ENCODE peak calls at places on chromosomes 7 and 10, in six cellular contexts. S is fibroblast of lung, U is heart left ventricle, L is tibial nerve, E is astrocyte, C is HAP-1. J is an unnamed sample. For H3K27me3 and H3K9me3, the result is how much of the 10 kb centered on the place peaks cover.

GRCh38 chr10:112951349-112952281 is 1.6 kb downstream of the TCF7L2 start:
- DNase-seq in S (peak), U (peak), L (peak), E (peak), C (peak), J (peak)

GRCh38 chr10:34467902-34468301 is 347.2 kb downstream of the PARD3 start:
- DNase-seq in S (no peak), U (no peak), L (no peak), E (no peak), C (no peak), J (no peak)

GRCh38 chr10:63759335-63759734 is 238.1 kb downstream of the REEP3 start:
- DNase-seq in S (no peak), U (no peak), L (no peak), E (no peak), C (no peak), J (no peak)

GRCh38 chr7:70569335-70569819 is 562.6 kb upstream of the GALNT17 start:
- DNase-seq in S (no peak), U (no peak), L (no peak), E (peak), C (no peak), J (no peak)

GRCh38 chr10:17235136-17235535 is 7.1 kb downstream of the VIM start:
- DNase-seq in S (no peak), U (no peak), L (no peak), E (no peak), C (peak), J (no peak)

GRCh38 chr10:114258274-114258840 is 19.3 kb downstream of the VWA2 start:
- DNase-seq in S (peak), U (no peak), L (no peak), E (no peak), C (no peak), J (no peak)

GRCh38 chr7:89837515-89837914 is 316.8 kb upstream of the STEAP1 start:
- DNase-seq in S (peak), U (no peak), L (no peak), E (peak), C (no peak), J (peak)

GRCh38 chr10:60388709-60389241 is 900 bp downstream of the ANK3 start:
- DNase-seq in S (no peak), U (no peak), L (no peak), E (no peak), C (no peak), J (no peak)

GRCh38 chr10:87562750-87563149 is 58.1 kb downstream of the MINPP1 start:
- DNase-seq in S (no peak), U (no peak), L (no peak), E (no peak), C (no peak), J (no peak)

GRCh38 chr10:133405844-133406527 is 12.0 kb downstream of the MTG1 start:
- DNase-seq in S (no peak), U (no peak), L (no peak), E (peak), C (no peak), J (no peak)

GRCh38 chr10:88994034-88994433 is 3.4 kb downstream of the FAS start:
- DNase-seq in S (peak), U (no peak), L (no peak), E (peak), C (no peak), J (no peak)

GRCh38 chr7:102842284-102842683 is 70.5 kb upstream of the LRRC17 start:
- DNase-seq in S (no peak), U (no peak), L (no peak), E (peak), C (no peak), J (no peak)

GRCh38 chr10:72697711-72698110 is 5.8 kb downstream of the MCU start:
- DNase-seq in S (no peak), U (no peak), L (no peak), E (no peak), C (no peak), J (peak)

GRCh38 chr7:94251-94801 is 98.0 kb upstream of the FAM20C start:
- DNase-seq in S (no peak), U (no peak), L (no peak), E (no peak), C (no peak), J (no peak)

GRCh38 chr7:107387573-107388219 is 82.2 kb upstream of the GPR22 start:
- DNase-seq in S (peak), U (no peak), L (no peak), E (peak), C (no peak), J (peak)

GRCh38 chr10:3775671-3776551 is 9.1 kb downstream of the KLF6 start:
- DNase-seq in S (peak), U (no peak), L (no peak), E (peak), C (no peak), J (peak)

GRCh38 chr7:106304575-106304974 is 19.8 kb upstream of the NAMPT start:
- DNase-seq in S (no peak), U (no peak), L (no peak), E (no peak), C (no peak), J (no peak)

GRCh38 chr7:30559566-30559965 is 35.1 kb upstream of the GARS1 start:
- DNase-seq in S (no peak), U (no peak), L (no peak), E (no peak), C (no peak), J (no peak)

GRCh38 chr7:93378131-93378530 is 146.0 kb downstream of the VPS50 start:
- DNase-seq in S (no peak), U (no peak), L (no peak), E (no peak), C (no peak), J (no peak)

GRCh38 chr7:26153823-26154783 is 2.1 kb downstream of the NFE2L3 start:
- DNase-seq in S (peak), U (peak), L (no peak), E (peak), C (peak), J (peak)

GRCh38 chr7:140506788-140507464 is 27.6 kb upstream of the MKRN1 start:
- DNase-seq in S (peak), U (peak), L (no peak), E (peak), C (no peak), J (peak)

GRCh38 chr7:132765861-132766260 is 189.6 kb upstream of the PLXNA4 start:
- DNase-seq in S (no peak), U (no peak), L (no peak), E (no peak), C (no peak), J (no peak)

GRCh38 chr10:33498354-33498753 is 163.9 kb upstream of the NRP1 start:
- DNase-seq in S (no peak), U (no peak), L (no peak), E (no peak), C (no peak), J (no peak)

GRCh38 chr10:98371421-98371820 is 43.6 kb downstream of the PYROXD2 start:
- DNase-seq in S (no peak), U (no peak), L (no peak), E (no peak), C (no peak), J (no peak)

GRCh38 chr7:141074997-141075396 is 1.1 kb downstream of the TMEM178B start:
- DNase-seq in S (no peak), U (no peak), L (no peak), E (no peak), C (no peak), J (no peak)

GRCh38 chr10:17533731-17534130 is 79.3 kb upstream of the ST8SIA6 start:
- DNase-seq in S (peak), U (no peak), L (no peak), E (peak), C (no peak), J (no peak)

GRCh38 chr10:326894-327635 is 191.8 kb downstream of the ZMYND11 start:
- DNase-seq in S (no peak), U (no peak), L (no peak), E (no peak), C (no peak), J (no peak)

GRCh38 chr10:331186-331585 is 195.9 kb downstream of the ZMYND11 start:
- DNase-seq in S (no peak), U (no peak), L (no peak), E (no peak), C (no peak), J (no peak)

GRCh38 chr10:326350-326749 is 191.1 kb downstream of the ZMYND11 start:
- DNase-seq in S (no peak), U (no peak), L (no peak), E (no peak), C (no peak), J (no peak)

GRCh38 chr10:327889-328809 is 192.9 kb downstream of the ZMYND11 start:
- DNase-seq in S (peak), U (no peak), L (no peak), E (no peak), C (no peak), J (no peak)

GRCh38 chr10:329361-330099 is 194.3 kb downstream of the ZMYND11 start:
- DNase-seq in S (peak), U (peak), L (peak), E (peak), C (peak), J (peak)
- H3K4me3 ChIP-seq in S (peak), U (peak), L (no peak), E (peak), C (no peak), J (peak)

DNA sequence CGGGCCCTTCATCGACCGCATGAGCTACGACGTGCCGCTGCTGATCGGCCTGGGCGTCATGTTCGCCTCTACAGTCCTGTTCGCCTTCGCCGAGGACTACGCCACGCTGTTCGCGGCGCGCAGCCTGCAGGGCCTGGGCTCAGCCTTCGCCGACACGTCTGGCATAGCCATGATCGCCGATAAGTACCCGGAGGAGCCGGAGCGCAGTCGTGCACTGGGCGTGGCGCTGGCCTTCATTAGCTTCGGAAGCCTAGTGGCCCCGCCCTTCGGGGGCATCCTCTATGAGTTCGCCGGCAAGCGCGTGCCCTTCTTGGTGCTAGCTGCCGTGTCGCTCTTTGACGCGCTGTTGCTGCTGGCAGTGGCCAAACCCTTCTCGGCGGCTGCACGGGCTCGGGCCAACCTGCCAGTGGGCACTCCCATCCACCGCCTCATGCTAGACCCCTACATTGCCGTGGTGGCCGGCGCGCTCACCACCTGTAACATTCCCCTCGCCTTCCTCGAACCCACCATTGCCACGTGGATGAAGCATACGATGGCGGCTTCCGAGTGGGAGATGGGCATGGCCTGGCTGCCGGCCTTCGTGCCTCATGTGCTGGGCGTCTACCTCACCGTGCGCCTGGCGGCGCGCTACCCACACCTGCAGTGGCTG is 1.2 kb downstream of the SLC18A3 start:
- DNase-seq in S (no peak), U (no peak), L (no peak), E (no peak), C (no peak), J (peak)
- H3K27me3 ChIP-seq in S (half or more), U (half or more), L (under half), E (half or more), C (half or more), J (half or more)

DNA sequence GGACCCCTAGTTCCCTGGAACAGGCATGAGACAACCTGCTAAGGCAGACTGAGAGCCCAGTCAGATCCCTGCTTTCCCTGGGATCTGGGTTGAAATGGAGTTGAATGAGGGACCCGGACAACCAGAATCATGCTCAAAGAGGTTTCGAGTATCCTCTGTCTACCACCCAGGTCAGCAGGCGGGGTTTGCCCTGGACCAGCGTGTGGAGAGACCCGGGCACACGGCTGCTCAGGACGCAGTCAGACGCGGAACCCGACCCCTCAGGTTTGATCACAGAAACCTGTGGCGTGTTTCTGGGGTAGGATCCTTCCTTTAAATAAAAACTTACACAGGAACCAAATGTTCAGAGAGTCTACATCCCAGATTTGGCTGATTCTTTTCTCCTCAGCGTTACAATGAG is 330.6 kb downstream of the PTPRN2 start:
- DNase-seq in S (no peak), U (no peak), L (no peak), E (no peak), C (no peak), J (no peak)
- H3K9me3 ChIP-seq in S (under half), U (under half), L (under half), E (under half), C (under half), J (under half)

GRCh38 chr7:157263156-157263555 is 73.6 kb upstream of the DNAJB6 start:
- DNase-seq in S (no peak), U (no peak), L (no peak), E (no peak), C (no peak), J (no peak)

GRCh38 chr7:157267956-157268355 is 68.8 kb upstream of the DNAJB6 start:
- DNase-seq in S (no peak), U (no peak), L (no peak), E (no peak), C (no peak), J (no peak)

GRCh38 chr7:157266272-157266671 is 70.5 kb upstream of the DNAJB6 start:
- DNase-seq in S (no peak), U (no peak), L (no peak), E (peak), C (no peak), J (no peak)

GRCh38 chr7:157267516-157267915 is 69.3 kb upstream of the DNAJB6 start:
- DNase-seq in S (no peak), U (no peak), L (no peak), E (no peak), C (no peak), J (no peak)

DNA sequence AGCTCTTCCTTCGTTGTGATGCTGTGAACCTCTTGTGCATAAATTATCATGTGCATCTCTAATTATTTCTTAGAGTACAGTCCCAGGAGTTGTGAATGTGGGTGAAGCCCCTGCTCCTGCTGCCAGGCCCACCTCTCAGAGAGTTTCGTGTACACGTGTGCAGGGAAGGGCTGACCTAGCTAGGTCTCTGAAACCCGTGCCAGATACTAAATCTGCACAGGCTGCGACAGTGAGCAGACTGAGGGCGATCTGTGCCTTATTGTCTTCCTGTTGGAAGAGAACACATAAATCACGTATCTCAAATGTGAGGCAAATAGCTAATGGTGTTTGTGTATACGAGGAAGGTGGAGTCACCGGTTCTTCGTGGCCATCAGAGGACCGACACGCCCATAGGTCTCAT is 71.8 kb upstream of the DNAJB6 start:
- DNase-seq in S (no peak), U (no peak), L (no peak), E (no peak), C (no peak), J (no peak)
- H3K4me3 ChIP-seq in S (no peak), U (no peak), L (no peak), E (no peak), C (no peak), J (no peak)

GRCh38 chr10:103497161-103497915 is 3.8 kb downstream of the NEURL1 start:
- DNase-seq in S (no peak), U (no peak), L (no peak), E (no peak), C (no peak), J (no peak)
- H3K27me3 ChIP-seq in S (half or more), U (under half), L (under half), E (half or more), C (half or more), J (under half)

GRCh38 chr7:116530107-116530820 is 5.4 kb downstream of the CAV1 start:
- DNase-seq in S (no peak), U (no peak), L (no peak), E (no peak), C (no peak), J (no peak)

GRCh38 chr7:116535416-116535815 is 10.6 kb downstream of the CAV1 start:
- DNase-seq in S (no peak), U (no peak), L (no peak), E (no peak), C (no peak), J (no peak)

GRCh38 chr7:116538138-116538537 is 13.3 kb downstream of the CAV1 start:
- DNase-seq in S (no peak), U (no peak), L (no peak), E (no peak), C (no peak), J (no peak)

GRCh38 chr7:116532102-116532501 is 7.3 kb downstream of the CAV1 start:
- DNase-seq in S (no peak), U (no peak), L (no peak), E (no peak), C (no peak), J (no peak)

DNA sequence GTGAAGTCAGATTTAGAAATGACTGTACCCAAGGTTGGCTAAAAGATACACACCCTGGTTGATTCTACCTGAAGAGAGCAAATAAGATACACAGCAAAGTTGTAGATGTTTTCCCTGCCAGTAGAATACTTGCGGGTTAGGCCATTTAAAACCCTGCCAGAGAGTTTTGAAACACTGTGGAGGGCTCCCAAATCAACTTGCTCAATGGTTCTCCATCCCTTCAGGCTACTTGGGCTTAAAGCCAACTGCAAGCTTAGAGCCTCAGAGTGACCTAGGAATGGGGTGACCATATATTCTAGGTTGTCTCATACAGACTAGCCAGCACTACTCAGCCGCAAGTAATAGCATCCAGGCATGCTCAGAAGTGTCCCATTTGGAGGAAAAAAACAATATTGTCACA is 10.0 kb downstream of the CAV1 start:
- DNase-seq in S (peak), U (no peak), L (no peak), E (no peak), C (no peak), J (no peak)
- H3K9me3 ChIP-seq in S (under half), U (under half), L (under half), E (under half), C (under half), J (under half)

GRCh38 chr10:65945071-65945470 is 980.8 kb upstream of the LRRTM3 start:
- DNase-seq in S (peak), U (no peak), L (no peak), E (no peak), C (no peak), J (no peak)

GRCh38 chr10:65941098-65941655 is 984.7 kb upstream of the LRRTM3 start:
- DNase-seq in S (no peak), U (no peak), L (no peak), E (no peak), C (no peak), J (no peak)

GRCh38 chr10:65940105-65940504 is 985.7 kb upstream of the LRRTM3 start:
- DNase-seq in S (no peak), U (no peak), L (no peak), E (no peak), C (no peak), J (no peak)
- H3K4me3 ChIP-seq in S (no peak), U (no peak), L (no peak), E (no peak), C (no peak), J (no peak)

GRCh38 chr7:119374436-119374835 is 898.5 kb upstream of the KCND2 start:
- DNase-seq in S (no peak), U (no peak), L (no peak), E (no peak), C (no peak), J (no peak)
- H3K27me3 ChIP-seq in S (under half), U (under half), L (under half), E (under half), C (under half), J (under half)